ENCODE peak calls at places on chromosomes 6 and 20, in seven cellular contexts. I, N, K, H, F, M and Y are unnamed samples.

GRCh38 chr20:50379049-50379990 is 130.9 kb upstream of the PTPN1 start:
- DNase-seq in H (no peak), K (no peak), N (no peak), I (peak; percentile 78), F (no peak), M (no peak), Y (peak; percentile 63)

GRCh38 chr6:4280721-4281120 is 145.3 kb upstream of the ECI2 start:
- DNase-seq in F (no peak), N (no peak), I (peak; percentile 76), H (no peak), M (no peak), K (no peak), Y (no peak)

GRCh38 chr20:20472690-20473274 is 104.9 kb downstream of the INSM1 start:
- DNase-seq in F (no peak), K (no peak), I (no peak), M (no peak), H (no peak), N (no peak), Y (no peak)

GRCh38 chr6:11908706-11909105 is 103.4 kb upstream of the HIVEP1 start:
- DNase-seq in N (no peak), M (no peak), K (no peak), I (no peak), F (no peak), H (no peak), Y (no peak)

GRCh38 chr6:42338573-42339218 is 113.0 kb downstream of the TRERF1 start:
- DNase-seq in H (no peak), I (peak; percentile 84), N (no peak), M (peak; percentile 20), K (peak; percentile 83), F (no peak), Y (no peak)

GRCh38 chr6:167491403-167492095 is 166.7 kb downstream of the TTLL2 start:
- DNase-seq in F (no peak), M (no peak), N (no peak), H (no peak), I (no peak), K (no peak), Y (no peak)

GRCh38 chr6:47631248-47632196 is 66.9 kb upstream of the ADGRF4 start:
- DNase-seq in M (peak; percentile 65), I (peak; percentile 76), H (peak; percentile 66), K (peak; percentile 55), F (no peak), N (peak; percentile 32), Y (peak; percentile 48)

GRCh38 chr6:158000530-158001307 is 19.1 kb downstream of the SYNJ2 start:
- DNase-seq in H (no peak), N (no peak), K (no peak), M (no peak), F (no peak), I (no peak), Y (no peak)

GRCh38 chr6:82057846-82058554 is 189.5 kb downstream of the IBTK start:
- DNase-seq in F (no peak), M (no peak), K (no peak), I (peak; percentile 84), N (no peak), H (no peak), Y (no peak)

GRCh38 chr6:15400572-15401004 is 154.7 kb downstream of the JARID2 start:
- DNase-seq in K (no peak), F (no peak), M (peak; percentile 86), H (no peak), N (no peak), I (peak; percentile 51), Y (no peak)

GRCh38 chr6:3699231-3699630 is 52.3 kb downstream of the PXDC1 start:
- DNase-seq in K (no peak), M (no peak), N (no peak), I (no peak), H (no peak), F (no peak), Y (no peak)

GRCh38 chr6:166007349-166008263 is 160.0 kb downstream of the TBXT start:
- DNase-seq in F (no peak), K (no peak), N (no peak), I (no peak), M (no peak), H (no peak), Y (no peak)

GRCh38 chr20:61516398-61517208 is 264.5 kb downstream of the CDH4 start:
- DNase-seq in H (no peak), N (no peak), I (no peak), F (no peak), M (no peak), K (no peak), Y (no peak)

GRCh38 chr20:61773926-61774587 is 291.6 kb downstream of the TAF4 start:
- DNase-seq in H (no peak), K (no peak), M (no peak), N (no peak), F (no peak), I (no peak), Y (no peak)

GRCh38 chr6:21885532-21886089 is 292.1 kb downstream of the SOX4 start:
- DNase-seq in I (peak; percentile 93), K (no peak), H (no peak), M (no peak), N (no peak), F (no peak), Y (no peak)

GRCh38 chr6:53451165-53451564 is 93.7 kb downstream of the GCLC start:
- DNase-seq in F (no peak), N (no peak), M (no peak), K (no peak), I (no peak), H (peak; percentile 15), Y (no peak)

GRCh38 chr20:2840967-2841531 is 504 bp downstream of the VPS16 start:
- DNase-seq in N (no peak), M (peak; percentile 58), I (peak; percentile 59), F (peak; percentile 76), K (no peak), H (peak; percentile 66), Y (no peak)

GRCh38 chr20:32457476-32457986 is 99.4 kb downstream of the ASXL1 start:
- DNase-seq in I (peak; percentile 39), K (no peak), M (no peak), F (peak; percentile 90), H (no peak), N (no peak), Y (no peak)

GRCh38 chr6:20800229-20800628 is 266.0 kb downstream of the CDKAL1 start:
- DNase-seq in H (peak; percentile 18), N (no peak), F (no peak), K (no peak), I (no peak), M (no peak), Y (no peak)

GRCh38 chr6:152573762-152574161 is 63.4 kb downstream of the SYNE1 start:
- DNase-seq in N (no peak), I (no peak), K (no peak), M (no peak), H (no peak), F (no peak), Y (no peak)

GRCh38 chr6:152572395-152573061 is 64.6 kb downstream of the SYNE1 start:
- DNase-seq in K (no peak), H (no peak), I (peak; percentile 78), M (no peak), F (no peak), N (no peak), Y (no peak)

GRCh38 chr6:152575186-152575585 is 62.0 kb downstream of the SYNE1 start:
- DNase-seq in I (no peak), K (no peak), F (no peak), M (no peak), H (no peak), N (no peak), Y (no peak)

GRCh38 chr6:152575621-152576150 is 61.5 kb downstream of the SYNE1 start:
- DNase-seq in N (no peak), H (no peak), F (no peak), K (no peak), I (no peak), M (no peak), Y (no peak)

DNA sequence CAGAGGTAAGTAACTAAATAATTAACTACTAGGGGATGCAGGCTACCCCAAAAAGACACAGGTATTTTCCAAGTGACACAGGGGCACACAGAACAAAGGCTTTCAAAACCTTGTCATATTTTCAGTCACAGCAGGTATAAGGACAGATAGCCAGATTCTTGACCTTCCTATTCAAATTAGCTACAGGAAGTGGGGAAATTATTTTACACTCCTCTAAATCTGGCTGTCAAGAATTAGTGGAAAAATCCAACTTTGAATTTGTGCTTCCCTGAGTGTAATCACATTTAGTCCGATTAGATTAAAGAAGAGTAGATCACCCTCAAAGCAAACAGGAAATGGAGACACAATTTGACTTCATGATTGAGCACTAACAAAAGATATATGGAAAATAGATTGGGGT is 60.6 kb downstream of the SYNE1 start:
- DNase-seq in K (no peak), H (no peak), I (no peak), F (no peak), M (no peak), N (no peak), Y (no peak)
- TF ChIP-seq EZH2 in K (no peak), H (no peak), I (no peak), F (no peak), M (no peak), N (no peak), Y (no peak)

DNA sequence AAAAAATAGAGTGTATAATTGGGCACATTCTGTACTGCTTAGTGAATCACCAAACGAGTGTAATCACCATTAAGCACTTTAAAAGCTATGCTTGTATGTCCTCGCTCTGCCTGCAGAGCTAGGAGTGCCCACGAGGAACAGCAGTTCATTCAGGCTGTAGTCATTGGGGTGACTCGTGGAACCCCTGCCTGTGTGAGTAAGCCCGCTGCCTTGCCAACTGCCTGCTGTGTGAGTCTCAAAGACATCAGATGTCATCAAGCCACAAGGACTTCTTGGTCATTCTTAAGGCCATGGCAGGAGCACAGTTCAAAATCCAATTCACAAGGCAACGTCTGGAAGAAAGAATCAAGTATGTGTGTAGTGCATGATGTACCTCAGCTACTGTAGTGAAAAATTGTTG is 60.4 kb downstream of the FOXO3 start:
- DNase-seq in K (peak; percentile 23), H (no peak), F (no peak), M (no peak), I (peak; percentile 34), N (no peak), Y (no peak)
- TF ChIP-seq POLR2AphosphoS5 in K (no peak), H (no peak), F (no peak), M (no peak), I (no peak), N (no peak), Y (no peak)

DNA sequence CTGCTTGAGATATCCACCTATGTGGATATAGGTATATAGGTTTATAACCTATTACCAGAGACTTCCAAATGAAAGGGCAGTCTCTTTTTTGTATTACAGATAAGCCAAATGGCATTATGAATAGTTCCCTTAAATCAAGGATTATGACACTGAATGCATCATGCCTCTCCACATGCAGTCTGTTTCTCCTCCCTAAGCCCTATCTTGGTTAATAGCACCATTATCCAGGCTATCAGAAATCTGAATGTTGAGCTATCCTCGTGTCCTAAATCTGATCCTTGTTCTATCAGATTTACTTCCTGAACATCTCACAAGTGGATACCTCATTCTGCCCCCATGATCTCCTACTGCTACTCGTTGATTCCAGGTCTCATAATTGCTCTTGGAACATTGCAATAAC is 138.0 kb downstream of the GRIK2 start:
- DNase-seq in K (no peak), M (no peak), H (no peak), F (no peak), I (no peak), N (no peak), Y (no peak)
- H3K9ac ChIP-seq in K (no peak overlapping the region), M (no peak overlapping the region), H (no peak overlapping the region), F (no peak overlapping the region), I (no peak overlapping the region), N (no peak overlapping the region), Y (no peak overlapping the region)

DNA sequence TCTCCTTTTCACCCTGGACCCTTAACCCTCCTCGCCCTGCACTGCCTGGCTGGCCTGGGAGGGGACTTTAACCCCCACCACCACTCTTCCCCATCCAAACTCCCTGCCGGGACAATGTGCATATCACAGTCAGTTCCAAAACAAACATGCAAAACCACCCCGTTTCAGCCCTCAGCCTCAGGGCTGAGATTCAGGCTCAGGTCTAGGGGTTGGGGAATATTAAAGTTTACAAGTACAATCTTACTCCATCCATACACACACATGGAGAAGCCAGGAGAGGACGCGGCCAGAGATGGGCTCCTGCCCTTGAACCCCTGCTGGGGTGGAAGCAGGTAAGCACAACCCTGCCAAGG is 534 bp downstream of the KIAA1755 start:
- DNase-seq in F (no peak), K (no peak), M (no peak), I (no peak), H (peak; percentile 31), N (no peak), Y (no peak)
- TF ChIP-seq EZH2 in F (no peak), K (no peak), M (no peak), I (no peak), H (peak; percentile 27), N (no peak), Y (no peak)